ENCODE peak calls at places on chromosomes 11 and 22, in five cellular contexts. One of them, this sample, is unnamed.
A peak's percentile ranks its signal among the peaks of the same experiment; 100 is the strongest.

GRCh38 chr22:38831166-38831945 is 12.5 kb downstream of the NPTXR start:
- DNase-seq in renal cortical epithelial cell: peak; percentile 89
- DNase-seq in amniotic stem cell: no peak
- DNase-seq in Right ventricle myocardium inferior: peak; percentile 33
- DNase-seq in HFFc6: peak; percentile 49
- DNase-seq in this sample: no peak

GRCh38 chr11:93476796-93477195 is 66.4 kb downstream of the SMCO4 start:
- DNase-seq in renal cortical epithelial cell: peak; percentile 84
- DNase-seq in amniotic stem cell: peak; percentile 6
- DNase-seq in Right ventricle myocardium inferior: no peak
- DNase-seq in HFFc6: peak; percentile 81
- DNase-seq in this sample: no peak

GRCh38 chr11:22670803-22671202 is 4.4 kb downstream of the GAS2 start:
- DNase-seq in renal cortical epithelial cell: peak; percentile 23
- DNase-seq in amniotic stem cell: no peak
- DNase-seq in Right ventricle myocardium inferior: no peak
- DNase-seq in HFFc6: no peak
- DNase-seq in this sample: no peak

GRCh38 chr11:126194121-126194543 is 17.3 kb downstream of the RPUSD4 start:
- DNase-seq in renal cortical epithelial cell: peak; percentile 39
- DNase-seq in amniotic stem cell: peak; percentile 4
- DNase-seq in Right ventricle myocardium inferior: no peak
- DNase-seq in HFFc6: peak; percentile 43
- DNase-seq in this sample: peak; percentile 24

GRCh38 chr22:19679476-19680099 is 34.7 kb upstream of the SEPTIN5 start:
- DNase-seq in renal cortical epithelial cell: no peak
- DNase-seq in amniotic stem cell: no peak
- DNase-seq in Right ventricle myocardium inferior: peak; percentile 88
- DNase-seq in HFFc6: no peak
- DNase-seq in this sample: peak; percentile 58

GRCh38 chr11:112113539-112114457 is 27.1 kb downstream of the SDHD start:
- DNase-seq in renal cortical epithelial cell: peak; percentile 76
- DNase-seq in amniotic stem cell: peak; percentile 37
- DNase-seq in Right ventricle myocardium inferior: no peak
- DNase-seq in HFFc6: peak; percentile 82
- DNase-seq in this sample: no peak

GRCh38 chr22:25053153-25053805 is 100.8 kb downstream of the KIAA1671 start:
- DNase-seq in renal cortical epithelial cell: peak; percentile 80
- DNase-seq in amniotic stem cell: no peak
- DNase-seq in Right ventricle myocardium inferior: no peak
- DNase-seq in HFFc6: no peak
- DNase-seq in this sample: no peak

GRCh38 chr11:8262552-8263108 is 1.0 kb downstream of the LMO1 start:
- DNase-seq in renal cortical epithelial cell: no peak
- DNase-seq in amniotic stem cell: no peak
- DNase-seq in Right ventricle myocardium inferior: no peak
- DNase-seq in HFFc6: no peak
- DNase-seq in this sample: peak; percentile 34

GRCh38 chr11:68798221-68798813 is 43.4 kb downstream of the CPT1A start:
- DNase-seq in renal cortical epithelial cell: no peak
- DNase-seq in amniotic stem cell: no peak
- DNase-seq in Right ventricle myocardium inferior: no peak
- DNase-seq in HFFc6: no peak
- DNase-seq in this sample: peak; percentile 65

GRCh38 chr11:129373489-129373953 is 2.1 kb upstream of the BARX2 start:
- DNase-seq in renal cortical epithelial cell: no peak
- DNase-seq in amniotic stem cell: no peak
- DNase-seq in Right ventricle myocardium inferior: peak; percentile 59
- DNase-seq in HFFc6: no peak
- DNase-seq in this sample: no peak

GRCh38 chr11:19524171-19524671 is 188.4 kb upstream of the NAV2 start:
- DNase-seq in renal cortical epithelial cell: no peak
- DNase-seq in amniotic stem cell: no peak
- DNase-seq in Right ventricle myocardium inferior: no peak
- DNase-seq in HFFc6: no peak
- DNase-seq in this sample: no peak

GRCh38 chr11:13215157-13215556 is 62.4 kb upstream of the BMAL1 start:
- DNase-seq in renal cortical epithelial cell: peak; percentile 86
- DNase-seq in amniotic stem cell: no peak
- DNase-seq in Right ventricle myocardium inferior: no peak
- DNase-seq in HFFc6: peak; percentile 71
- DNase-seq in this sample: no peak

This sample was measured in activated naive CD8-positive, alpha-beta T cell treated with anti-CD3 and anti-CD28 coated beads, Interleukin-2, amount 50 U/mL, for 24 hours.